ENCODE peak calls at places on chromosome 11, in seven cellular contexts. One of them, this sample, is unnamed.

GRCh38 chr11:116731097-116731761 is 41.6 kb downstream of the BUD13 start:
- DNase-seq in transverse colon: no peak
- DNase-seq in uterus: no peak
- DNase-seq in IMR-90: peak
- DNase-seq in hepatocyte: peak
- DNase-seq in left ventricle myocardium inferior: no peak
- DNase-seq in cardiac muscle cell: peak
- DNase-seq in this sample: no peak

GRCh38 chr11:20488352-20488751 is 100.8 kb downstream of the PRMT3 start:
- DNase-seq in uterus: no peak
- DNase-seq in transverse colon: no peak
- DNase-seq in left ventricle myocardium inferior: no peak
- DNase-seq in hepatocyte: no peak
- DNase-seq in cardiac muscle cell: no peak
- DNase-seq in IMR-90: no peak
- DNase-seq in this sample: no peak

GRCh38 chr11:73980001-73980960 is 2.4 kb downstream of the UCP2 start:
- DNase-seq in hepatocyte: peak
- DNase-seq in left ventricle myocardium inferior: no peak
- DNase-seq in uterus: no peak
- DNase-seq in cardiac muscle cell: no peak
- DNase-seq in transverse colon: peak
- DNase-seq in IMR-90: peak
- DNase-seq in this sample: peak

GRCh38 chr11:92594251-92594650 is 369.6 kb downstream of the FAT3 start:
- DNase-seq in uterus: no peak
- DNase-seq in left ventricle myocardium inferior: no peak
- DNase-seq in cardiac muscle cell: no peak
- DNase-seq in IMR-90: no peak
- DNase-seq in transverse colon: no peak
- DNase-seq in hepatocyte: no peak
- DNase-seq in this sample: no peak

GRCh38 chr11:18802381-18803257 is 11.0 kb upstream of the PTPN5 start:
- DNase-seq in hepatocyte: peak
- DNase-seq in IMR-90: peak
- DNase-seq in left ventricle myocardium inferior: no peak
- DNase-seq in cardiac muscle cell: peak
- DNase-seq in transverse colon: peak
- DNase-seq in uterus: no peak
- DNase-seq in this sample: peak

GRCh38 chr11:15770798-15771414 is 585.4 kb downstream of the SOX6 start:
- DNase-seq in transverse colon: peak
- DNase-seq in cardiac muscle cell: peak
- DNase-seq in IMR-90: peak
- DNase-seq in uterus: no peak
- DNase-seq in left ventricle myocardium inferior: peak
- DNase-seq in hepatocyte: peak
- DNase-seq in this sample: peak

GRCh38 chr11:85766801-85767200 is 44.1 kb downstream of the SYTL2 start:
- DNase-seq in transverse colon: no peak
- DNase-seq in left ventricle myocardium inferior: no peak
- DNase-seq in hepatocyte: no peak
- DNase-seq in cardiac muscle cell: no peak
- DNase-seq in uterus: no peak
- DNase-seq in IMR-90: peak
- DNase-seq in this sample: no peak

GRCh38 chr11:33377852-33378385 is 120.7 kb downstream of the HIPK3 start:
- DNase-seq in hepatocyte: no peak
- DNase-seq in uterus: no peak
- DNase-seq in cardiac muscle cell: no peak
- DNase-seq in transverse colon: no peak
- DNase-seq in left ventricle myocardium inferior: no peak
- DNase-seq in IMR-90: peak
- DNase-seq in this sample: no peak

GRCh38 chr11:115422013-115422697 is 82.1 kb downstream of the CADM1 start:
- DNase-seq in uterus: no peak
- DNase-seq in transverse colon: no peak
- DNase-seq in left ventricle myocardium inferior: no peak
- DNase-seq in hepatocyte: no peak
- DNase-seq in cardiac muscle cell: peak
- DNase-seq in IMR-90: no peak
- DNase-seq in this sample: no peak

GRCh38 chr11:109726061-109726460 is 304.1 kb downstream of the C11orf87 start:
- DNase-seq in uterus: no peak
- DNase-seq in cardiac muscle cell: no peak
- DNase-seq in left ventricle myocardium inferior: no peak
- DNase-seq in hepatocyte: no peak
- DNase-seq in transverse colon: no peak
- DNase-seq in IMR-90: no peak
- DNase-seq in this sample: no peak

GRCh38 chr11:58629857-58630256 is 7.4 kb downstream of the CNTF start:
- DNase-seq in hepatocyte: peak
- DNase-seq in left ventricle myocardium inferior: no peak
- DNase-seq in cardiac muscle cell: peak
- DNase-seq in uterus: no peak
- DNase-seq in transverse colon: peak
- DNase-seq in IMR-90: peak
- DNase-seq in this sample: no peak

GRCh38 chr11:64865286-64866172 is 12.9 kb downstream of the EHD1 start:
- DNase-seq in hepatocyte: no peak
- DNase-seq in left ventricle myocardium inferior: no peak
- DNase-seq in IMR-90: peak
- DNase-seq in transverse colon: no peak
- DNase-seq in cardiac muscle cell: no peak
- DNase-seq in uterus: no peak
- DNase-seq in this sample: no peak

GRCh38 chr11:86151188-86152005 is 82.5 kb upstream of the PICALM start:
- DNase-seq in cardiac muscle cell: peak
- DNase-seq in transverse colon: no peak
- DNase-seq in IMR-90: peak
- DNase-seq in uterus: peak
- DNase-seq in left ventricle myocardium inferior: peak
- DNase-seq in hepatocyte: peak
- DNase-seq in this sample: peak

GRCh38 chr11:59669611-59670009 is 773 bp upstream of the PATL1 start:
- DNase-seq in uterus: peak
- DNase-seq in hepatocyte: no peak
- DNase-seq in left ventricle myocardium inferior: peak
- DNase-seq in transverse colon: peak
- DNase-seq in cardiac muscle cell: no peak
- DNase-seq in IMR-90: peak
- DNase-seq in this sample: peak

GRCh38 chr11:61826930-61827572 is 1.0 kb upstream of the FADS2 start:
- DNase-seq in uterus: no peak
- DNase-seq in cardiac muscle cell: no peak
- DNase-seq in left ventricle myocardium inferior: no peak
- DNase-seq in transverse colon: no peak
- DNase-seq in IMR-90: no peak
- DNase-seq in hepatocyte: no peak
- DNase-seq in this sample: no peak

GRCh38 chr11:67640758-67641113 is 1.2 kb upstream of the TBX10 start:
- DNase-seq in transverse colon: no peak
- DNase-seq in uterus: no peak
- DNase-seq in hepatocyte: no peak
- DNase-seq in IMR-90: no peak
- DNase-seq in left ventricle myocardium inferior: no peak
- DNase-seq in cardiac muscle cell: no peak
- DNase-seq in this sample: no peak

GRCh38 chr11:67640021-67640757 is 626 bp upstream of the TBX10 start:
- DNase-seq in left ventricle myocardium inferior: no peak
- DNase-seq in transverse colon: peak
- DNase-seq in IMR-90: peak
- DNase-seq in hepatocyte: peak
- DNase-seq in cardiac muscle cell: peak
- DNase-seq in uterus: no peak
- DNase-seq in this sample: peak

GRCh38 chr11:67642490-67643120 is 3.0 kb upstream of the TBX10 start:
- DNase-seq in left ventricle myocardium inferior: no peak
- DNase-seq in cardiac muscle cell: no peak
- DNase-seq in uterus: no peak
- DNase-seq in IMR-90: no peak
- DNase-seq in transverse colon: no peak
- DNase-seq in hepatocyte: no peak
- DNase-seq in this sample: no peak

GRCh38 chr11:67641302-67642147 is 2.0 kb upstream of the TBX10 start:
- DNase-seq in IMR-90: no peak
- DNase-seq in cardiac muscle cell: no peak
- DNase-seq in hepatocyte: no peak
- DNase-seq in left ventricle myocardium inferior: no peak
- DNase-seq in uterus: no peak
- DNase-seq in transverse colon: no peak
- DNase-seq in this sample: no peak

GRCh38 chr11:67642148-67642475 is 2.5 kb upstream of the TBX10 start:
- DNase-seq in uterus: no peak
- DNase-seq in hepatocyte: peak
- DNase-seq in transverse colon: no peak
- DNase-seq in left ventricle myocardium inferior: no peak
- DNase-seq in cardiac muscle cell: no peak
- DNase-seq in IMR-90: no peak
- DNase-seq in this sample: no peak
- H3K27ac ChIP-seq in uterus: no peak
- H3K27ac ChIP-seq in hepatocyte: no peak
- H3K27ac ChIP-seq in transverse colon: no peak
- H3K27ac ChIP-seq in left ventricle myocardium inferior: no peak
- H3K27ac ChIP-seq in cardiac muscle cell: no peak
- H3K27ac ChIP-seq in IMR-90: no peak
- H3K27ac ChIP-seq in this sample: no peak

GRCh38 chr11:47979378-47980092 is 824 bp upstream of the PTPRJ start:
- DNase-seq in IMR-90: no peak
- DNase-seq in hepatocyte: no peak
- DNase-seq in transverse colon: no peak
- DNase-seq in uterus: no peak
- DNase-seq in cardiac muscle cell: peak
- DNase-seq in left ventricle myocardium inferior: no peak
- DNase-seq in this sample: peak
- H3K27ac ChIP-seq in IMR-90: peak
- H3K27ac ChIP-seq in hepatocyte: peak
- H3K27ac ChIP-seq in transverse colon: peak
- H3K27ac ChIP-seq in uterus: peak
- H3K27ac ChIP-seq in cardiac muscle cell: peak
- H3K27ac ChIP-seq in left ventricle myocardium inferior: peak
- H3K27ac ChIP-seq in this sample: peak

DNA sequence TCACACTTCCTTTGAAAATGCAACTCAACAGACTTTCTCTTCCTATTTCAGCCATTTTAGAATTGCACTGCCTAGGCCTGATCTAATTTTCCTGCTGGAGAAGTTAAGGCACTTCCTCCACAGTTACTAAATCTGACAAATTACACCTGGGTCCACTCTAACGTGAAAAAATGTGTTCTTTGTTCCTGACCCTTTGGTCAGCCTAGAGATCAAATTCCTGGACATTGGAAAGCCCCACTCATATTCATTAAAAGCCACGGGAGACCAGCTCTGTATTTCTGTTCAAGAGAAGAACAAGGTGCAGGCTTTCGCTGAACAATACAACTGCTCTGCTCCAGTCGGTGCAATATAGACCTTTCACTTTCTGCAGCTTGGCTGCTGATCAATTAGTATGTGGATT is 96.6 kb downstream of the MPPED2 start:
- DNase-seq in hepatocyte: no peak
- DNase-seq in uterus: no peak
- DNase-seq in left ventricle myocardium inferior: no peak
- DNase-seq in cardiac muscle cell: no peak
- DNase-seq in transverse colon: no peak
- DNase-seq in IMR-90: no peak
- DNase-seq in this sample: no peak
- H3K27ac ChIP-seq in hepatocyte: peak
- H3K27ac ChIP-seq in uterus: peak
- H3K27ac ChIP-seq in left ventricle myocardium inferior: peak
- H3K27ac ChIP-seq in cardiac muscle cell: peak
- H3K27ac ChIP-seq in transverse colon: peak
- H3K27ac ChIP-seq in IMR-90: no peak
- H3K27ac ChIP-seq in this sample: peak

GRCh38 chr11:11993814-11994213 is 14.6 kb downstream of the DKK3 start:
- DNase-seq in IMR-90: peak
- DNase-seq in hepatocyte: peak
- DNase-seq in left ventricle myocardium inferior: peak
- DNase-seq in uterus: no peak
- DNase-seq in transverse colon: no peak
- DNase-seq in cardiac muscle cell: no peak
- DNase-seq in this sample: no peak
- H3K27ac ChIP-seq in IMR-90: peak
- H3K27ac ChIP-seq in hepatocyte: peak
- H3K27ac ChIP-seq in left ventricle myocardium inferior: peak
- H3K27ac ChIP-seq in uterus: peak
- H3K27ac ChIP-seq in transverse colon: no peak
- H3K27ac ChIP-seq in cardiac muscle cell: peak
- H3K27ac ChIP-seq in this sample: no peak

GRCh38 chr11:12523180-12523924 is 146.0 kb downstream of the PARVA start:
- DNase-seq in IMR-90: peak
- DNase-seq in transverse colon: no peak
- DNase-seq in uterus: no peak
- DNase-seq in cardiac muscle cell: peak
- DNase-seq in hepatocyte: no peak
- DNase-seq in left ventricle myocardium inferior: no peak
- DNase-seq in this sample: no peak
- H3K27ac ChIP-seq in IMR-90: peak
- H3K27ac ChIP-seq in transverse colon: no peak
- H3K27ac ChIP-seq in uterus: no peak
- H3K27ac ChIP-seq in cardiac muscle cell: peak
- H3K27ac ChIP-seq in hepatocyte: peak
- H3K27ac ChIP-seq in left ventricle myocardium inferior: peak
- H3K27ac ChIP-seq in this sample: no peak

This sample was measured in thyroid gland.